ENCODE peak calls at places on chromosomes 7 and 10, in six cellular contexts. One of them, this sample, is unnamed.

GRCh38 chr10:102517553-102517952 is 13.8 kb downstream of the SUFU start:
- DNase-seq in mesendoderm: no peak
- DNase-seq in IMR-90: peak
- DNase-seq in mesenchymal stem cell: peak
- DNase-seq in neuronal stem cell: no peak
- DNase-seq in H1: no peak
- DNase-seq in this sample: no peak

GRCh38 chr7:159062596-159062995 is 82.1 kb downstream of the VIPR2 start:
- DNase-seq in mesendoderm: peak
- DNase-seq in IMR-90: no peak
- DNase-seq in mesenchymal stem cell: no peak
- DNase-seq in neuronal stem cell: no peak
- DNase-seq in H1: no peak
- DNase-seq in this sample: no peak

GRCh38 chr10:77405771-77406241 is 231.8 kb downstream of the KCNMA1 start:
- DNase-seq in mesendoderm: peak
- DNase-seq in IMR-90: peak
- DNase-seq in mesenchymal stem cell: peak
- DNase-seq in neuronal stem cell: peak
- DNase-seq in H1: peak
- DNase-seq in this sample: peak

GRCh38 chr7:542935-543789 is 23.5 kb upstream of the PDGFA start:
- DNase-seq in mesendoderm: peak
- DNase-seq in IMR-90: peak
- DNase-seq in mesenchymal stem cell: peak
- DNase-seq in neuronal stem cell: no peak
- DNase-seq in H1: no peak
- DNase-seq in this sample: no peak

GRCh38 chr7:21923663-21924062 is 22.0 kb downstream of the CDCA7L start:
- DNase-seq in mesendoderm: peak
- DNase-seq in IMR-90: peak
- DNase-seq in mesenchymal stem cell: no peak
- DNase-seq in neuronal stem cell: peak
- DNase-seq in H1: no peak
- DNase-seq in this sample: no peak

GRCh38 chr10:112385143-112385695 is 11.3 kb downstream of the ACSL5 start:
- DNase-seq in mesendoderm: no peak
- DNase-seq in IMR-90: no peak
- DNase-seq in mesenchymal stem cell: no peak
- DNase-seq in neuronal stem cell: no peak
- DNase-seq in H1: no peak
- DNase-seq in this sample: peak

GRCh38 chr10:88528791-88529190 is 54.3 kb downstream of the RNLS start:
- DNase-seq in mesendoderm: no peak
- DNase-seq in IMR-90: no peak
- DNase-seq in mesenchymal stem cell: no peak
- DNase-seq in neuronal stem cell: no peak
- DNase-seq in H1: no peak
- DNase-seq in this sample: no peak

GRCh38 chr10:10499839-10500238 is 517.8 kb upstream of the CELF2 start:
- DNase-seq in mesendoderm: no peak
- DNase-seq in IMR-90: peak
- DNase-seq in mesenchymal stem cell: peak
- DNase-seq in neuronal stem cell: no peak
- DNase-seq in H1: no peak
- DNase-seq in this sample: no peak

GRCh38 chr10:104297697-104298660 is 29.0 kb downstream of the GSTO2 start:
- DNase-seq in mesendoderm: peak
- DNase-seq in IMR-90: peak
- DNase-seq in mesenchymal stem cell: no peak
- DNase-seq in neuronal stem cell: peak
- DNase-seq in H1: peak
- DNase-seq in this sample: peak

GRCh38 chr7:76327610-76328009 is 25.1 kb downstream of the HSPB1 start:
- DNase-seq in mesendoderm: no peak
- DNase-seq in IMR-90: no peak
- DNase-seq in mesenchymal stem cell: no peak
- DNase-seq in neuronal stem cell: no peak
- DNase-seq in H1: no peak
- DNase-seq in this sample: no peak

GRCh38 chr7:122965306-122965705 is 30.2 kb downstream of the TAS2R16 start:
- DNase-seq in mesendoderm: no peak
- DNase-seq in IMR-90: no peak
- DNase-seq in mesenchymal stem cell: no peak
- DNase-seq in neuronal stem cell: no peak
- DNase-seq in H1: no peak
- DNase-seq in this sample: no peak

GRCh38 chr7:82017334-82017943 is 247.6 kb upstream of the HGF start:
- DNase-seq in mesendoderm: peak
- DNase-seq in IMR-90: peak
- DNase-seq in mesenchymal stem cell: peak
- DNase-seq in neuronal stem cell: no peak
- DNase-seq in H1: no peak
- DNase-seq in this sample: peak

GRCh38 chr10:128092454-128092853 is 33.8 kb downstream of the MKI67 start:
- DNase-seq in mesendoderm: peak
- DNase-seq in IMR-90: peak
- DNase-seq in mesenchymal stem cell: no peak
- DNase-seq in neuronal stem cell: no peak
- DNase-seq in H1: no peak
- DNase-seq in this sample: no peak

GRCh38 chr10:28343987-28344895 is 41.4 kb upstream of the MPP7 start:
- DNase-seq in mesendoderm: no peak
- DNase-seq in IMR-90: no peak
- DNase-seq in mesenchymal stem cell: no peak
- DNase-seq in neuronal stem cell: no peak
- DNase-seq in H1: no peak
- DNase-seq in this sample: no peak

GRCh38 chr10:62048919-62049636 is 147.6 kb downstream of the ARID5B start:
- DNase-seq in mesendoderm: peak
- DNase-seq in IMR-90: peak
- DNase-seq in mesenchymal stem cell: peak
- DNase-seq in neuronal stem cell: peak
- DNase-seq in H1: peak
- DNase-seq in this sample: peak

GRCh38 chr10:13195016-13195415 is 33.7 kb downstream of the MCM10 start:
- DNase-seq in mesendoderm: no peak
- DNase-seq in IMR-90: peak
- DNase-seq in mesenchymal stem cell: no peak
- DNase-seq in neuronal stem cell: no peak
- DNase-seq in H1: no peak
- DNase-seq in this sample: no peak

DNA sequence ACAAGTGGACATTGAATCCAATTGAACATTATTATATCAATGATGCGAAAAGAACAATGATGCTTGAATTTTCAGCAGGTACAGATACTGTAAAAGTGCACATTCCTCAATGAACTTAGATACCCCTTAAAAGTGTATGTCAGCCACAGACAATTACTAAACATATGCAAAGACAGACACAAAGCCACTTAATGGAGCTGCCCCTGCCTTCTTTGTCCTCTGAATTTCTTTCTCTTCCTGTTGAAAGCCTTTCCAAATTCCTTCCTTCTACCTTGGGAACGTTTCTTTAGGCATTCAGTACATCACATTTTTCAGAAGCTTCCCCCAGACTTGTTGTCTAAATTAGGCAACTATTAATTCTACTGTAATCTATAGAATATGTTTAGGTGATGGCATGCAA is 706.8 kb upstream of the MBL2 start:
- DNase-seq in mesendoderm: peak
- DNase-seq in IMR-90: no peak
- DNase-seq in mesenchymal stem cell: no peak
- DNase-seq in neuronal stem cell: peak
- DNase-seq in H1: no peak
- DNase-seq in this sample: no peak
- H2BK120ac ChIP-seq in mesendoderm: peak
- H2BK120ac ChIP-seq in IMR-90: no peak
- H2BK120ac ChIP-seq in mesenchymal stem cell: no peak
- H2BK120ac ChIP-seq in neuronal stem cell: no peak
- H2BK120ac ChIP-seq in H1: peak
- H2BK120ac ChIP-seq in this sample: no peak

DNA sequence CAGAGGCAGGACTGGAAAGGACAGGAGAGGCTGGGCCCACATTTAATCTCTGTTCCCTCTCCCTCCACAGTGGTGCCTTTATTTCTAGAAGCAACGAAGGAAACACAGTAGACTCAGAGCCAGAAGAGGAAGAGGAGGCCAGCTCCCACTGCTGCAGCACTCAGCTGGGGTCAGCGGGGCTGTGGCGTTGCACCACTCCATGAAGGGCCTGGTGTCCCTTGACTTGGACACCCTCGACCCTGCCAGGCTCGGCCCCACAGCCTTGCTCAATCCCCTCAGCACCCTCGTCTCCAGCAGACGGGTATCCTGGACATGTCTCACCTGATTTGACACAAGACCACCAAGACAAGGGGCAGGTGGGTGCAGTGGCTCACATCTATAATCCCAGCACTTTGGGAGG is 38.8 kb downstream of the PRKAG2 start:
- DNase-seq in mesendoderm: no peak
- DNase-seq in IMR-90: no peak
- DNase-seq in mesenchymal stem cell: no peak
- DNase-seq in neuronal stem cell: no peak
- DNase-seq in H1: no peak
- DNase-seq in this sample: no peak
- H3K4me3 ChIP-seq in mesendoderm: no peak
- H3K4me3 ChIP-seq in IMR-90: no peak
- H3K4me3 ChIP-seq in mesenchymal stem cell: no peak
- H3K4me3 ChIP-seq in neuronal stem cell: no peak
- H3K4me3 ChIP-seq in H1: no peak
- H3K4me3 ChIP-seq in this sample: no peak

DNA sequence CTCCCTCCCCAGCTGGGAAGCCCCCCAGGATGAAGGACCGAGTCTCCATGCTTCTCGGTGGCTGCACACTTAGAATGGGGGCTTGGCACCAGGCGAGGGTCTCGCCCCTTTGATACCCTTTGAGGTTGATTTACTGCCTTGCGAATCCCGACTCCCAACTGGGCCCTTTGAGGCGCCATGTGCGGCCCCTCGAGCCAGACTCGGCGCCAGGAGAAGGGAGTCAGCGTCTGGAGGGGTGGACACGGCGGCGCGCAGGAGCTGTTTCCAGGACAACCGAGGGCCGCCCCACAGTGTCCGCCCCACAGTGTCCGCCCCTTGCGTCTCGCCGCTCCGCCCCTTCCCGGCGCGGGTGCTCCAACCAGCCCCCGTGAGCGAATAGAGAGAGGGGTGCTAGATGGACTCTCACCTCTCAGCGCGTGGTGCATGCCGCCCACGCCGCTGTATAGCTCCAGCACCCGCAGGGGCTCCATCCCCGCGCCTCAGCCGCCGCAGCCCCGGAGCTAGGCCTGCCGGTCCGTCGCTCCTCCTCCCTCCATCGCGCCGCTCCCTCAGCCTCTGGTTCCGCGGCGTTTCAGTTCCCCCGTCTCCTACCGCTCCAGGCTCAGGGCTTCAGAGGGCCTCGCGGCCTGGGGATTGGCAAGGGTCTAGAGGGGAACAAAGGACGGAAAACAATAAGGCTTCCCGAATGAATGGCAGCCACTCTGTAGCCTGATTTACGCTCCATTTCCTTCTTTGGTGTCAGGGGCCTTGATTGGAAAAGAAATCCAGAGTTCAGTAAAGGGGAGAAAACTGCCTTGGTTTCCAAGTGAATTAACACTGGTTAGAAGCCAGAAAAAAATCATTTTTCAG is at the start of gene TRDMT1:
- DNase-seq in mesendoderm: peak
- DNase-seq in IMR-90: peak
- DNase-seq in mesenchymal stem cell: peak
- DNase-seq in neuronal stem cell: peak
- DNase-seq in H1: peak
- DNase-seq in this sample: peak
- H2BK120ac ChIP-seq in mesendoderm: no peak
- H2BK120ac ChIP-seq in IMR-90: peak
- H2BK120ac ChIP-seq in mesenchymal stem cell: peak
- H2BK120ac ChIP-seq in neuronal stem cell: peak
- H2BK120ac ChIP-seq in H1: peak
- H2BK120ac ChIP-seq in this sample: peak

GRCh38 chr7:141976524-141977245 is 3.1 kb upstream of the TAS2R38 start:
- DNase-seq in mesendoderm: no peak
- DNase-seq in IMR-90: no peak
- DNase-seq in mesenchymal stem cell: no peak
- DNase-seq in neuronal stem cell: no peak
- DNase-seq in H1: no peak
- DNase-seq in this sample: peak
- H3K4me3 ChIP-seq in mesendoderm: no peak
- H3K4me3 ChIP-seq in IMR-90: no peak
- H3K4me3 ChIP-seq in mesenchymal stem cell: no peak
- H3K4me3 ChIP-seq in neuronal stem cell: no peak
- H3K4me3 ChIP-seq in H1: no peak
- H3K4me3 ChIP-seq in this sample: no peak

GRCh38 chr7:26202019-26202985 is 757 bp downstream of the CBX3 start:
- DNase-seq in mesendoderm: no peak
- DNase-seq in IMR-90: no peak
- DNase-seq in mesenchymal stem cell: no peak
- DNase-seq in neuronal stem cell: no peak
- DNase-seq in H1: no peak
- DNase-seq in this sample: peak
- H2BK120ac ChIP-seq in mesendoderm: peak
- H2BK120ac ChIP-seq in IMR-90: peak
- H2BK120ac ChIP-seq in mesenchymal stem cell: peak
- H2BK120ac ChIP-seq in neuronal stem cell: peak
- H2BK120ac ChIP-seq in H1: no peak
- H2BK120ac ChIP-seq in this sample: peak

DNA sequence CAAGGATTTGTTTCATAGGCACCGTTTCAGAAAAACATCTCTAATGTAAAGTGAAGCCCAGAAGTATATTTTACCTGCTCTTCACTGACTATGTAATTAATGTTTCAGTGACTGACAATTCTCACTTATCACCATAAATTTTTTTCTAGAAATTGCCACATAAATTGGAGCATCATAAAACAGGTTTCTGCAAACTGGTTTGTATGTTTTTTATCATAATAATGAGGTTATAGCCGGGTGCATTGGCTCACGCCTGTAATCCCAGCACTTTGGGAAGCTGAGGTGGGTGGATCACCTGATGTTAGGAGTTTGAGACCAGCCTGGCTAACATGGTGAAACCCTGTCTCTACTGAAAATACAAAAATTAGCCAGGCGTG is 39.4 kb downstream of the SYPL1 start:
- DNase-seq in mesendoderm: no peak
- DNase-seq in IMR-90: no peak
- DNase-seq in mesenchymal stem cell: no peak
- DNase-seq in neuronal stem cell: no peak
- DNase-seq in H1: no peak
- DNase-seq in this sample: peak
- H3K4me3 ChIP-seq in mesendoderm: no peak
- H3K4me3 ChIP-seq in IMR-90: no peak
- H3K4me3 ChIP-seq in mesenchymal stem cell: no peak
- H3K4me3 ChIP-seq in neuronal stem cell: no peak
- H3K4me3 ChIP-seq in H1: no peak
- H3K4me3 ChIP-seq in this sample: no peak

GRCh38 chr10:17643755-17644484 is at the start of gene STAM:
- DNase-seq in mesendoderm: peak
- DNase-seq in IMR-90: peak
- DNase-seq in mesenchymal stem cell: peak
- DNase-seq in neuronal stem cell: peak
- DNase-seq in H1: peak
- DNase-seq in this sample: peak
- H2BK120ac ChIP-seq in mesendoderm: no peak
- H2BK120ac ChIP-seq in IMR-90: peak
- H2BK120ac ChIP-seq in mesenchymal stem cell: peak
- H2BK120ac ChIP-seq in neuronal stem cell: no peak
- H2BK120ac ChIP-seq in H1: peak
- H2BK120ac ChIP-seq in this sample: peak